ENCODE peak calls at places on chromosomes 2 and 18, in ten cellular contexts. U is IMR-90, T is lower leg skin, L is right lobe of liver, Z is adrenal gland, E is Peyer's patch, G is upper lobe of left lung, J is heart left ventricle, M is body of pancreas, F is spleen. C is an unnamed sample.

GRCh38 chr2:85996591-85996990 is 107.8 kb upstream of the ST3GAL5 start:
- DNase-seq in F (peak; percentile 69), G (no peak), U (no peak), Z (no peak), L (no peak), J (no peak), T (peak; percentile 81), E (no peak), M (no peak), C (peak; percentile 13)

GRCh38 chr2:241223211-241224067 is 35.0 kb downstream of the ANO7 start:
- DNase-seq in T (no peak), L (peak; percentile 21), G (peak; percentile 70), F (peak; percentile 69), U (peak; percentile 15), J (no peak), E (no peak), M (no peak), Z (peak; percentile 41), C (no peak)

GRCh38 chr2:234241656-234242445 is 191.3 kb downstream of the SPP2 start:
- DNase-seq in F (no peak), M (no peak), L (no peak), E (no peak), T (no peak), U (peak; percentile 77), Z (no peak), G (no peak), J (no peak), C (no peak)

GRCh38 chr2:24621779-24622538 is 130.9 kb downstream of the NCOA1 start:
- DNase-seq in G (no peak), Z (no peak), J (no peak), U (no peak), L (no peak), F (no peak), E (no peak), T (no peak), M (no peak), C (no peak)

GRCh38 chr2:47808614-47809013 is 25.7 kb downstream of the MSH6 start:
- DNase-seq in F (no peak), Z (no peak), L (no peak), J (no peak), U (no peak), E (no peak), G (no peak), T (no peak), M (no peak), C (no peak)

GRCh38 chr18:23148382-23148781 is 13.1 kb downstream of the CABLES1 start:
- DNase-seq in M (no peak), G (no peak), F (no peak), J (no peak), T (no peak), Z (no peak), L (no peak), U (no peak), E (no peak), C (no peak)

GRCh38 chr2:50444286-50444685 is 587.6 kb downstream of the NRXN1 start:
- DNase-seq in U (no peak), F (no peak), M (no peak), L (no peak), E (no peak), J (no peak), G (no peak), Z (no peak), T (no peak), C (no peak)

GRCh38 chr18:55322176-55322735 is 265.7 kb downstream of the TCF4 start:
- DNase-seq in U (peak; percentile 96), E (peak; percentile 74), J (peak; percentile 88), Z (peak; percentile 96), M (peak; percentile 81), L (peak; percentile 61), T (peak; percentile 94), G (peak; percentile 92), F (peak; percentile 93), C (peak; percentile 80)

GRCh38 chr2:108448678-108449409 is at the start of gene GCC2:
- DNase-seq in F (peak; percentile 98), L (peak; percentile 96), Z (peak; percentile 97), G (peak; percentile 98), E (peak; percentile 97), M (peak; percentile 97), J (peak; percentile 95), U (peak; percentile 91), T (peak; percentile 99), C (peak; percentile 98)

GRCh38 chr2:120587326-120587996 is 148.2 kb upstream of the GLI2 start:
- DNase-seq in F (no peak), M (no peak), J (no peak), T (no peak), G (peak; percentile 86), E (no peak), U (no peak), L (no peak), Z (no peak), C (no peak)

GRCh38 chr2:72824224-72824842 is 1.5 kb downstream of the EXOC6B start:
- DNase-seq in G (no peak), T (peak; percentile 43), L (no peak), U (peak; percentile 68), F (no peak), J (no peak), Z (peak; percentile 40), E (no peak), M (no peak), C (no peak)

GRCh38 chr2:11502740-11503292 is 31.0 kb upstream of the GREB1 start:
- DNase-seq in T (no peak), L (no peak), Z (no peak), M (no peak), U (peak; percentile 13), E (no peak), J (no peak), G (no peak), F (no peak), C (no peak)

GRCh38 chr2:209771474-209772292 is at the start of gene UNC80:
- DNase-seq in T (peak; percentile 81), Z (peak; percentile 86), U (peak; percentile 36), L (peak; percentile 65), G (peak; percentile 93), J (peak; percentile 69), E (no peak), F (peak; percentile 77), M (peak; percentile 74), C (peak; percentile 88)

GRCh38 chr2:231708773-231709635 is 679 bp downstream of the PTMA start:
- DNase-seq in Z (peak; percentile 56), J (peak; percentile 54), M (peak; percentile 50), L (peak; percentile 63), F (peak; percentile 94), E (peak; percentile 25), G (peak; percentile 95), T (peak; percentile 92), U (peak; percentile 31), C (peak; percentile 83)

GRCh38 chr2:219060821-219061791 is at the start of gene IHH:
- DNase-seq in J (no peak), L (peak; percentile 74), M (no peak), U (no peak), E (no peak), T (no peak), F (no peak), Z (peak; percentile 26), G (peak; percentile 88), C (no peak)

GRCh38 chr18:13641551-13642439 is 84.6 kb downstream of the FAM210A start:
- DNase-seq in G (peak; percentile 89), F (no peak), E (no peak), Z (peak; percentile 29), M (peak; percentile 12), L (peak; percentile 41), U (no peak), J (peak; percentile 72), T (peak; percentile 84), C (peak; percentile 65)
- TF ChIP-seq CTCF in G (no peak), F (no peak), E (no peak), Z (no peak), M (no peak), L (no peak), U (no peak), J (no peak), T (no peak), C (no peak)

DNA sequence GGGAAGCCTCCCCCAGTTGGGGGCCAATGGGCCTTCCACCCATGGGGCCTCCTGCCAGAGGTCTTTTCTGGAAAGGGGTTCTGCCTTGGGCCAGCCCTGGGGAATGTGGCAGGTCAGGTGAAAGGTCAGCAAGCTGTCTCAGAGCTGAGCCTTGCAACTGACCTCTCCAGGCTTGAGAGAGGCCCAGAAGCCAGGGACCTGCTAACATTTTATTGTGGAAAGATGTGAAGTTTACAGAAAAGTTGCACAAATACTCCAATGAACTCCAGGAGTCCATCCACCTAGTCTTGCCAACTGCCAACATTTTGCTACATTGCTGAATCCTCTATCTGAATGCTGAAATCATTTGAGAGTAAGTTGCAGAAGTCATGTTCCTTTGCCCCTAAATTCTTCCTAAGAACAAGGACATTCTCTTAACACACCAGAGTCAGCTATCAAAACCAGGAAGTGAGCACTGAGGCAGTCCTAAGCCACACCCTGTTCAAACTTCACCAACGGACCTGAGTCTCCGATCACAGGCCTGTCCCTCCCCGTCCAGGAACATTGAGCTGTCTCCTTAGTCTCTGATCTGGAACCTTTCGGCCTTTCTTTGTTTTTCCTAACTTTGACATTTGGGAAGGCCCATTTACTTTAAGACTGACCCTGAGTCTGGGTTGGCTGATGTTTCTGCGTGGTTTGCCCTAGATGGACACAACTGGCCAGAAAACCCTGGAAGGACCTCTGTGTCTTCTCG is 4.0 kb downstream of the SNORC start:
- DNase-seq in U (no peak), F (no peak), G (no peak), L (no peak), Z (no peak), E (no peak), M (no peak), T (no peak), J (no peak), C (peak; percentile 2)
- TF ChIP-seq POLR2A in U (no peak), F (no peak), G (no peak), L (no peak), Z (no peak), E (peak; percentile 69), M (no peak), T (no peak), J (no peak), C (no peak)

DNA sequence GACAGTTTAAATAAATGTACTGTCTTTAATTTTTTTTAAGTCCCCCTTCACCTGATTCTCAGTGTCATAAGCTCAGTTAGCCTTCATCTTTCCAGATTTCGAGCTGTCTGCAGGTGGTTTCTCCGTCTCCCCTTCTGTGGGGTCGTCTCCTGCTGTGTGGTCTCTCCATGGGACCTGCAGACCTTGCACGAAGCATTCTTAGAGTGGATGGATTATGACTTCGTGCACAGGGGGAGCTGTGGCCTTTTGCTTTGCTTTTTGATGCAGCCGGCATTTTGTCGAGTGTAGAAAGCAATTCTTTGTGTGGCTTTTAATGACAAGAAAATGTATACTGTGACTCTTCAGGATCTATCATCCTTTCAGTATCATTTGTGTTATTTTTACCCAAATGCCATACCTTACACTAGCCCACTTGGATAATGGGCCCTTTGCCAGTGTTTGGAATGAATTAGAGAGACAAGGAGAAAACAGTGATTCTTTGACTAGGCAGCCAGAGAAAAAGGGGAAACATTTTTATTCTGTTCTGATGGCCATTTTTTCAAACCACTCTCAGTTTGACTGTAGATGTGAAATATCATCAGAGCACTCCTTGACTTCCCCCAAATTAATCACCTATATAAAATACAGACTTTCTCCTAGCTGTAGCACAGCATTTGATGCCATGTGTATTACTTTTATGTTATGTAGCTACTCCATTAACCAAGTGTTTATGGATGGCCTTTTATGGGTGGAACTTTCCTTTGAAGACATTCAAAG is 54.3 kb downstream of the ITGA6 start:
- DNase-seq in L (no peak), J (no peak), Z (no peak), G (no peak), M (no peak), U (no peak), T (no peak), E (no peak), F (no peak), C (no peak)
- TF ChIP-seq CTCF in L (no peak), J (no peak), Z (no peak), G (no peak), M (no peak), U (peak; percentile 4), T (no peak), E (no peak), F (no peak), C (no peak)

GRCh38 chr2:54663424-54664030 is 59.9 kb upstream of the EML6 start:
- DNase-seq in J (no peak), L (no peak), T (no peak), E (no peak), M (no peak), F (no peak), G (no peak), Z (no peak), U (no peak), C (no peak)
- TF ChIP-seq POLR2A in J (no peak), L (no peak), T (no peak), E (no peak), M (no peak), F (no peak), G (no peak), Z (no peak), U (no peak), C (no peak)

C was measured in ovary.